ENCODE peak calls at places on chromosomes 3 and 15, in four cellular contexts. One of them, this sample, is unnamed.

GRCh38 chr3:27201435-27201966 is 167.7 kb downstream of the NEK10 start:
- DNase-seq in HepG2: no peak
- DNase-seq in GM12878: no peak
- DNase-seq in H1: no peak
- DNase-seq in this sample: no peak

GRCh38 chr3:108103971-108104797 is 13.4 kb upstream of the CD47 start:
- DNase-seq in HepG2: no peak
- DNase-seq in GM12878: no peak
- DNase-seq in H1: no peak
- DNase-seq in this sample: no peak

GRCh38 chr3:139755551-139755950 is 77.8 kb upstream of the NMNAT3 start:
- DNase-seq in H1: no peak
- DNase-seq in HepG2: no peak
- DNase-seq in GM12878: no peak
- DNase-seq in this sample: no peak

GRCh38 chr3:16200411-16200810 is 25.9 kb downstream of the GALNT15 start:
- DNase-seq in GM12878: no peak
- DNase-seq in HepG2: no peak
- DNase-seq in H1: no peak
- DNase-seq in this sample: no peak

GRCh38 chr3:51389423-51390183 is 1.5 kb upstream of the RBM15B start:
- DNase-seq in HepG2: peak; percentile 42
- DNase-seq in H1: no peak
- DNase-seq in GM12878: no peak
- DNase-seq in this sample: no peak

GRCh38 chr3:128473180-128473519 is 6.5 kb upstream of the DNAJB8 start:
- DNase-seq in GM12878: no peak
- DNase-seq in H1: no peak
- DNase-seq in HepG2: no peak
- DNase-seq in this sample: no peak

GRCh38 chr3:184171562-184171961 is 3.1 kb upstream of the AP2M1 start:
- DNase-seq in GM12878: no peak
- DNase-seq in H1: no peak
- DNase-seq in HepG2: no peak
- DNase-seq in this sample: no peak

GRCh38 chr15:77187751-77188464 is 117.0 kb upstream of the TSPAN3 start:
- DNase-seq in GM12878: peak; percentile 73
- DNase-seq in H1: no peak
- DNase-seq in HepG2: no peak
- DNase-seq in this sample: no peak

GRCh38 chr3:192183109-192183508 is 544.2 kb downstream of the FGF12 start:
- DNase-seq in H1: no peak
- DNase-seq in HepG2: no peak
- DNase-seq in GM12878: no peak
- DNase-seq in this sample: no peak

GRCh38 chr3:177992993-177993969 is 543.0 kb upstream of the KCNMB2 start:
- DNase-seq in GM12878: no peak
- DNase-seq in H1: no peak
- DNase-seq in HepG2: peak; percentile 5
- DNase-seq in this sample: no peak

GRCh38 chr15:45089712-45090373 is 24.1 kb downstream of the DUOX2 start:
- DNase-seq in GM12878: no peak
- DNase-seq in H1: no peak
- DNase-seq in HepG2: no peak
- DNase-seq in this sample: no peak

GRCh38 chr3:142958707-142959106 is 4.8 kb downstream of the PAQR9 start:
- DNase-seq in HepG2: no peak
- DNase-seq in GM12878: no peak
- DNase-seq in H1: no peak
- DNase-seq in this sample: no peak

GRCh38 chr15:49235446-49236207 is 65.6 kb downstream of the GALK2 start:
- DNase-seq in H1: no peak
- DNase-seq in GM12878: peak; percentile 56
- DNase-seq in HepG2: peak; percentile 37
- DNase-seq in this sample: no peak

GRCh38 chr3:118544458-118544857 is 490.2 kb downstream of the IGSF11 start:
- DNase-seq in GM12878: no peak
- DNase-seq in H1: no peak
- DNase-seq in HepG2: no peak
- DNase-seq in this sample: peak; percentile 35

GRCh38 chr3:127275287-127275781 is 12.5 kb downstream of the PRR20G start:
- DNase-seq in H1: no peak
- DNase-seq in GM12878: no peak
- DNase-seq in HepG2: no peak
- DNase-seq in this sample: no peak

GRCh38 chr15:101799665-101800064 is 3.6 kb upstream of the OR4F6 start:
- DNase-seq in GM12878: no peak
- DNase-seq in HepG2: no peak
- DNase-seq in H1: no peak
- DNase-seq in this sample: no peak

GRCh38 chr3:86991840-86992430 is 986 bp upstream of the VGLL3 start:
- DNase-seq in HepG2: no peak
- DNase-seq in GM12878: no peak
- DNase-seq in H1: no peak
- DNase-seq in this sample: no peak

GRCh38 chr3:86996261-86996955 is 5.5 kb upstream of the VGLL3 start:
- DNase-seq in H1: no peak
- DNase-seq in HepG2: no peak
- DNase-seq in GM12878: no peak
- DNase-seq in this sample: no peak

GRCh38 chr3:86998551-86998950 is 7.6 kb upstream of the VGLL3 start:
- DNase-seq in GM12878: no peak
- DNase-seq in H1: no peak
- DNase-seq in HepG2: no peak
- DNase-seq in this sample: no peak

GRCh38 chr3:86993704-86994103 is 2.8 kb upstream of the VGLL3 start:
- DNase-seq in H1: no peak
- DNase-seq in GM12878: no peak
- DNase-seq in HepG2: no peak
- DNase-seq in this sample: no peak

GRCh38 chr3:86995537-86995936 is 4.6 kb upstream of the VGLL3 start:
- DNase-seq in H1: no peak
- DNase-seq in GM12878: no peak
- DNase-seq in HepG2: no peak
- DNase-seq in this sample: no peak
- TF ChIP-seq SUZ12 in H1: no peak
- TF ChIP-seq SUZ12 in GM12878: no peak
- TF ChIP-seq SUZ12 in HepG2: no peak
- TF ChIP-seq SUZ12 in this sample: no peak

GRCh38 chr15:64851503-64851840 is 9.8 kb downstream of the PLEKHO2 start:
- DNase-seq in HepG2: no peak
- DNase-seq in H1: no peak
- DNase-seq in GM12878: no peak
- DNase-seq in this sample: no peak
- TF ChIP-seq ZNF274 in HepG2: no peak
- TF ChIP-seq ZNF274 in H1: no peak
- TF ChIP-seq ZNF274 in GM12878: no peak
- TF ChIP-seq ZNF274 in this sample: no peak

DNA sequence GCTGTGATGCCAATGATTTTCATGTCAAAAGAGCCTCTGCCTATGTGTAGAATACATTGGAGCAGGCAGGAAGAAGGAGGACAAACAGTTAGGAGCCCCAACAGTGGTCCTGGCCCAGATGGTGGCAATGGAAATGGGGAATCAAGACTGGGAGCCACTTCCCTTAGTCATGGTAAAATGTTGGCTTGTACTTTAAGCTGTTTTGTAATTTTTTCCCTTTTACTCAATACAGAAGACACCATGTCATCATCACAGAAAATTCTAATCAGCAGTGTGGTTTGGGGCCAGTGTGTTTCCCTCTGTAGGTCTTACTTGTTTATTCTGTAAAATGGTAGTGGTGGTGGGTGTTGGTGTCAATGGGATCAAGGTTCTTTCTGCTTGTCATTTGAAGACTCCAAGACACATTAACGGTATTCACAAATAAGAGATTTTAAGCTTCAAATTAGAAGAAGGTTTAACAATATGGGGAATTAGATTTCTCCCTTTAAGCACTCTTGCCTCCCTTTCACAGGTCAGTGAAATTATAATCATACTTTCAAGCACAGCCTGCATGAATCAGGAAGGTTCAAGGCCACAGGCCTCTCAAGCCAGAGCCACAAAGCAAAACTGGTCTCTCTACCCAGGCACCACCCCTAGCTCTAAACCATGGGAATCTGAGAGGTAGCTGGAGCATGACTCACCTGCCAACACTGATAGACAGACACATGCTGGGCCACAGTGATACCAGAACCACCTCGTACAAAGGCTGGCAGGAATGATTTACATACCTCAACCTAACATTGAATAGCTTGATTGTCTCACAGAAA is 24.9 kb downstream of the SIAH2 start:
- DNase-seq in GM12878: peak; percentile 57
- DNase-seq in H1: no peak
- DNase-seq in HepG2: peak; percentile 96
- DNase-seq in this sample: no peak
- H3K9ac ChIP-seq in GM12878: no peak overlapping the region
- H3K9ac ChIP-seq in H1: no peak overlapping the region
- H3K9ac ChIP-seq in HepG2: peak overlapping the region; percentile 80
- H3K9ac ChIP-seq in this sample: no peak overlapping the region

DNA sequence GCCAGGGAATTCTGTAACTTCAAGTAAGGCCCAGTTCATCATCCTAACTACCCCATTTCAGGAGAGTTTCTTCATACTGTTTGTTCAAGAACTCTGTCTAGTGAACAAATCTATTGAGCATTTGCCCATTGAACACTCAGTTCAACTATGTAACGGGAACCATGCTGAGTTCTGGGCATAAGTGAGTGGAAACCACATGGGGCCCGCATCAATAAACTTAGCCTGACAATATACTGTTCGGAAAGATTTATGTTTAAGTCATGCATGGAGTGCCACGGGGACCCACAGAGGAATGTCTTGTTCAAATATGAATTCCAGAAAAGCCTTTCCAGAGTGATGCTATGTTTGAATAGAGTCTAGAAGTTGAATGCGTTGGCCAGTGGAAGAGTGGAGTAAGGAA is 280.0 kb downstream of the VPS13C start:
- DNase-seq in H1: no peak
- DNase-seq in HepG2: no peak
- DNase-seq in GM12878: no peak
- DNase-seq in this sample: no peak
- TF ChIP-seq SUZ12 in H1: no peak
- TF ChIP-seq SUZ12 in HepG2: no peak
- TF ChIP-seq SUZ12 in GM12878: no peak
- TF ChIP-seq SUZ12 in this sample: no peak

GRCh38 chr3:57006048-57006709 is 54.3 kb upstream of the SPATA12 start:
- DNase-seq in GM12878: no peak
- DNase-seq in H1: no peak
- DNase-seq in HepG2: no peak
- DNase-seq in this sample: no peak
- TF ChIP-seq ZNF274 in GM12878: no peak
- TF ChIP-seq ZNF274 in H1: no peak
- TF ChIP-seq ZNF274 in HepG2: no peak
- TF ChIP-seq ZNF274 in this sample: no peak

DNA sequence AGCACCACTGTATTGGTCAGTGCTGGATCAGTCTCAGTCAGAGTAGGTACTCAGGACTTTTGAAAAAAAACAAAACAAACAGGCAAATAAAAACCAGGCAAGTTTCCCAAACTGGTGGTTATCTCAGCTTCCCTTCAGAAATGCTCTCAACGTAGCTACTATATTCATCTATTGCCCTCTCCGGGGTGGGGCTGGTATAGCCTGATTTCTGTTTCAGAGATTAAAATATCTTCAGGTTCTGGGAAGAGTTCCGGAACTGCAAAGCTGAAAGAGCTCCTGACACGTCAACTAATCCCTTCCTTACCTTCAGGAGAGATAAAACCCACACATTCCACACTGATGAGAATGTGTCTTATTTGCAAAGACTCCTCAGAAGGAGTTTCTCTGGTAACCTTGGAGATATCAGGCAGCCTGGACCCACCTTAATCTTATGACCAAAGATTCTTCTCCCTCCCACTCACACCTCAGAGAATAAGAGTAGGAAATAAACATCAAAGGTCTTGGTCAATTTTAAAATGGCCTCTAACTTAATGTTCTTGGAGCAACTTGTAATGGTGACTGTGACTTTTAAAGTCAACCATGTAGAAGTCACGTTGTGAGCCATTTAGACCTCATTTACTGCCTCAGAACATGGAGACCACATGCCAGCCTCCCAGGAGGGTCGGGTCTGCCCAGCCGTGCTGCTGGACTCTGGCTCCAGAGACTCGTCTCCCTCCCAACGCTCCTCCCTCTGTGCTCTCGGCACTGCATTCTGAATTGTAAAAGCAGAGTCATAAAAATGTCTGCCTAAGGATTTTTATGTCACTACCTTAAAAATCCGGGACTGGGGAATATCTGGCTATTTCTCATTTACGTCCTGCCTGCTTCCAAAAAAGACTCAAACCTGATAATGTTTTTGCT is 53.8 kb downstream of the CDCP1 start:
- DNase-seq in H1: no peak
- DNase-seq in HepG2: no peak
- DNase-seq in GM12878: no peak
- DNase-seq in this sample: peak; percentile 47
- H3K9ac ChIP-seq in H1: no peak overlapping the region
- H3K9ac ChIP-seq in HepG2: no peak overlapping the region
- H3K9ac ChIP-seq in GM12878: no peak overlapping the region
- H3K9ac ChIP-seq in this sample: no peak overlapping the region

GRCh38 chr3:50255251-50255615 is 13.7 kb upstream of the SEMA3B start:
- DNase-seq in HepG2: no peak
- DNase-seq in H1: no peak
- DNase-seq in GM12878: no peak
- DNase-seq in this sample: no peak

GRCh38 chr3:50257990-50258389 is 11.0 kb upstream of the SEMA3B start:
- DNase-seq in H1: no peak
- DNase-seq in HepG2: no peak
- DNase-seq in GM12878: no peak
- DNase-seq in this sample: no peak

GRCh38 chr3:50259432-50260026 is 9.4 kb upstream of the SEMA3B start:
- DNase-seq in H1: no peak
- DNase-seq in GM12878: no peak
- DNase-seq in HepG2: no peak
- DNase-seq in this sample: no peak

GRCh38 chr3:50258979-50259378 is 10.0 kb upstream of the SEMA3B start:
- DNase-seq in H1: no peak
- DNase-seq in HepG2: no peak
- DNase-seq in GM12878: no peak
- DNase-seq in this sample: no peak

GRCh38 chr3:50256978-50257890 is 11.7 kb upstream of the SEMA3B start:
- DNase-seq in GM12878: no peak
- DNase-seq in H1: no peak
- DNase-seq in HepG2: no peak
- DNase-seq in this sample: no peak
- TF ChIP-seq SUZ12 in GM12878: no peak
- TF ChIP-seq SUZ12 in H1: no peak
- TF ChIP-seq SUZ12 in HepG2: no peak
- TF ChIP-seq SUZ12 in this sample: no peak

GRCh38 chr3:185659942-185660921 is 74.1 kb downstream of the SENP2 start:
- DNase-seq in GM12878: peak; percentile 8
- DNase-seq in HepG2: peak; percentile 72
- DNase-seq in H1: peak; percentile 61
- DNase-seq in this sample: peak; percentile 82
- TF ChIP-seq ZNF274 in GM12878: no peak
- TF ChIP-seq ZNF274 in HepG2: peak; percentile 74
- TF ChIP-seq ZNF274 in H1: no peak
- TF ChIP-seq ZNF274 in this sample: no peak